ENCODE peak calls at places on chromosomes 12 and 14, in nine cellular contexts. One of them, this sample, is unnamed.
A peak's percentile ranks its signal among the peaks of the same experiment; 100 is the strongest.

GRCh38 chr12:57473392-57473791 is 6.3 kb downstream of the ARHGAP9 start:
- DNase-seq in small intestine: no peak
- DNase-seq in ascending aorta: no peak
- DNase-seq in lung: no peak
- DNase-seq in stomach: no peak
- DNase-seq in upper lobe of left lung: no peak
- DNase-seq in mesendoderm: no peak
- DNase-seq in Peyer's patch: no peak
- DNase-seq in right atrium auricular region: no peak
- DNase-seq in this sample: no peak

GRCh38 chr14:22391908-22392307 is 197.1 kb downstream of the DAD1 start:
- DNase-seq in small intestine: peak; percentile 35
- DNase-seq in ascending aorta: peak; percentile 69
- DNase-seq in lung: peak; percentile 74
- DNase-seq in stomach: peak; percentile 74
- DNase-seq in upper lobe of left lung: no peak
- DNase-seq in mesendoderm: peak; percentile 85
- DNase-seq in Peyer's patch: peak; percentile 66
- DNase-seq in right atrium auricular region: peak; percentile 64
- DNase-seq in this sample: peak; percentile 52

GRCh38 chr12:124390442-124391116 is 95.7 kb downstream of the RFLNA start:
- DNase-seq in small intestine: peak; percentile 32
- DNase-seq in ascending aorta: peak; percentile 92
- DNase-seq in lung: peak; percentile 60
- DNase-seq in stomach: peak; percentile 59
- DNase-seq in upper lobe of left lung: peak; percentile 91
- DNase-seq in mesendoderm: no peak
- DNase-seq in Peyer's patch: peak; percentile 76
- DNase-seq in right atrium auricular region: peak; percentile 91
- DNase-seq in this sample: no peak

GRCh38 chr12:4241592-4241991 is 32.0 kb upstream of the CCND2 start:
- DNase-seq in small intestine: no peak
- DNase-seq in ascending aorta: no peak
- DNase-seq in lung: no peak
- DNase-seq in stomach: no peak
- DNase-seq in upper lobe of left lung: no peak
- DNase-seq in mesendoderm: no peak
- DNase-seq in Peyer's patch: no peak
- DNase-seq in right atrium auricular region: no peak
- DNase-seq in this sample: no peak

GRCh38 chr14:89849931-89850330 is 104.6 kb downstream of the EFCAB11 start:
- DNase-seq in small intestine: no peak
- DNase-seq in ascending aorta: no peak
- DNase-seq in lung: no peak
- DNase-seq in stomach: no peak
- DNase-seq in upper lobe of left lung: no peak
- DNase-seq in mesendoderm: no peak
- DNase-seq in Peyer's patch: no peak
- DNase-seq in right atrium auricular region: no peak
- DNase-seq in this sample: no peak

GRCh38 chr12:58919271-58920101 is 818 bp downstream of the LRIG3 start:
- DNase-seq in small intestine: peak; percentile 74
- DNase-seq in ascending aorta: peak; percentile 67
- DNase-seq in lung: peak; percentile 44
- DNase-seq in stomach: no peak
- DNase-seq in upper lobe of left lung: no peak
- DNase-seq in mesendoderm: peak; percentile 57
- DNase-seq in Peyer's patch: peak; percentile 49
- DNase-seq in right atrium auricular region: no peak
- DNase-seq in this sample: no peak

GRCh38 chr12:31390991-31391390 is 65.0 kb upstream of the SINHCAF start:
- DNase-seq in small intestine: no peak
- DNase-seq in ascending aorta: no peak
- DNase-seq in lung: no peak
- DNase-seq in stomach: no peak
- DNase-seq in upper lobe of left lung: no peak
- DNase-seq in mesendoderm: peak; percentile 75
- DNase-seq in Peyer's patch: no peak
- DNase-seq in right atrium auricular region: no peak
- DNase-seq in this sample: no peak

GRCh38 chr14:81264011-81264410 is 43.3 kb upstream of the GTF2A1 start:
- DNase-seq in small intestine: no peak
- DNase-seq in ascending aorta: no peak
- DNase-seq in lung: no peak
- DNase-seq in stomach: no peak
- DNase-seq in upper lobe of left lung: no peak
- DNase-seq in mesendoderm: no peak
- DNase-seq in Peyer's patch: no peak
- DNase-seq in right atrium auricular region: no peak
- DNase-seq in this sample: no peak

GRCh38 chr12:80226576-80226975 is 127.2 kb downstream of the OTOGL start:
- DNase-seq in small intestine: no peak
- DNase-seq in ascending aorta: no peak
- DNase-seq in lung: no peak
- DNase-seq in stomach: no peak
- DNase-seq in upper lobe of left lung: no peak
- DNase-seq in mesendoderm: no peak
- DNase-seq in Peyer's patch: no peak
- DNase-seq in right atrium auricular region: no peak
- DNase-seq in this sample: no peak
- H3K27ac ChIP-seq in small intestine: no peak overlapping the region
- H3K27ac ChIP-seq in ascending aorta: no peak overlapping the region
- H3K27ac ChIP-seq in lung: no peak overlapping the region
- H3K27ac ChIP-seq in stomach: no peak overlapping the region
- H3K27ac ChIP-seq in upper lobe of left lung: no peak overlapping the region
- H3K27ac ChIP-seq in mesendoderm: no peak overlapping the region
- H3K27ac ChIP-seq in Peyer's patch: no peak overlapping the region
- H3K27ac ChIP-seq in right atrium auricular region: no peak overlapping the region
- H3K27ac ChIP-seq in this sample: no peak overlapping the region

DNA sequence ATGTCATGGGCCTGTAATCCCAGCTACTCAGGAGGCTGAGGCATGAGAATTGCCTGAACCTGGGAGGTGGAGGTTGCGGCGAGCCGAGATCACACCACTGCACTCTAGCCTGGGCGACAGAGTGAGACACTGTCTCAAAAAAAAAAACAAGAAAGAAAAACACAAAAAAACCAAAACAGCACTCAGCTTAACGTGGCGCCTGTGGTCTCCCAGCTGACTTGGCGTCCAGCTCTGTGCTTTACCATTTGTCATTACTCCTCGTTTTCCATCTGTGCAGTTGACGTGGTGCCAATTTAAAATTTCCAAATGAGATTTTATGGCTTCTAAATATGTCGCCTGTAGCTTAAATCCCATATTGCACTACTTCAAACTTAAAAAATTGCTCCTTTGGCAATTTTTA is 2.0 kb downstream of the MGP start:
- DNase-seq in small intestine: no peak
- DNase-seq in ascending aorta: no peak
- DNase-seq in lung: no peak
- DNase-seq in stomach: no peak
- DNase-seq in upper lobe of left lung: no peak
- DNase-seq in mesendoderm: no peak
- DNase-seq in Peyer's patch: no peak
- DNase-seq in right atrium auricular region: no peak
- DNase-seq in this sample: no peak
- H3K4me3 ChIP-seq in small intestine: no peak overlapping the region
- H3K4me3 ChIP-seq in ascending aorta: peak overlapping the region; percentile 61
- H3K4me3 ChIP-seq in lung: no peak overlapping the region
- H3K4me3 ChIP-seq in stomach: peak overlapping the region; percentile 28
- H3K4me3 ChIP-seq in upper lobe of left lung: peak overlapping the region; percentile 38
- H3K4me3 ChIP-seq in mesendoderm: no peak overlapping the region
- H3K4me3 ChIP-seq in Peyer's patch: peak overlapping the region; percentile 37
- H3K4me3 ChIP-seq in right atrium auricular region: peak overlapping the region; percentile 35
- H3K4me3 ChIP-seq in this sample: no peak overlapping the region

GRCh38 chr12:52313926-52314325 is 7.3 kb downstream of the KRT83 start:
- DNase-seq in small intestine: no peak
- DNase-seq in ascending aorta: peak; percentile 53
- DNase-seq in lung: no peak
- DNase-seq in stomach: no peak
- DNase-seq in upper lobe of left lung: no peak
- DNase-seq in mesendoderm: no peak
- DNase-seq in Peyer's patch: no peak
- DNase-seq in right atrium auricular region: no peak
- DNase-seq in this sample: no peak
- H3K27me3 ChIP-seq in small intestine: peaks cover 6% of the 10 kb centered on the region
- H3K27me3 ChIP-seq in ascending aorta: no peaks in the 10 kb centered on the region
- H3K27me3 ChIP-seq in lung: no peaks in the 10 kb centered on the region
- H3K27me3 ChIP-seq in stomach: peaks cover 9% of the 10 kb centered on the region
- H3K27me3 ChIP-seq in upper lobe of left lung: no peaks in the 10 kb centered on the region
- H3K27me3 ChIP-seq in mesendoderm: no peaks in the 10 kb centered on the region
- H3K27me3 ChIP-seq in Peyer's patch: no peaks in the 10 kb centered on the region
- H3K27me3 ChIP-seq in right atrium auricular region: no peaks in the 10 kb centered on the region
- H3K27me3 ChIP-seq in this sample: peaks cover 7% of the 10 kb centered on the region

GRCh38 chr14:88426271-88426670 is 40.8 kb downstream of the SPATA7 start:
- DNase-seq in small intestine: no peak
- DNase-seq in ascending aorta: no peak
- DNase-seq in lung: no peak
- DNase-seq in stomach: no peak
- DNase-seq in upper lobe of left lung: no peak
- DNase-seq in mesendoderm: no peak
- DNase-seq in Peyer's patch: no peak
- DNase-seq in right atrium auricular region: no peak
- DNase-seq in this sample: no peak
- H3K27ac ChIP-seq in small intestine: no peak overlapping the region
- H3K27ac ChIP-seq in ascending aorta: no peak overlapping the region
- H3K27ac ChIP-seq in lung: no peak overlapping the region
- H3K27ac ChIP-seq in stomach: no peak overlapping the region
- H3K27ac ChIP-seq in upper lobe of left lung: no peak overlapping the region
- H3K27ac ChIP-seq in mesendoderm: no peak overlapping the region
- H3K27ac ChIP-seq in Peyer's patch: no peak overlapping the region
- H3K27ac ChIP-seq in right atrium auricular region: no peak overlapping the region
- H3K27ac ChIP-seq in this sample: no peak overlapping the region